ENCODE peak calls at places on chromosomes 13 and 19, in seven cellular contexts. J is RCC 7860; Y is iPS DF 19.7; X is stimulated activated CD4-positive, alpha-beta T cell treated with anti-CD3 and anti-CD28 coated beads, Interleukin-1b, Interleukin-23, amount 100 ng/mL, for 1 hour; G is tibial nerve; N is globus pallidus; H is GM23338. W is an unnamed sample.

GRCh38 chr13:111291908-111292307 is 28.5 kb upstream of the TEX29 start:
- DNase-seq in J (no peak), Y (no peak), X (no peak), G (no peak), N (no peak), H (no peak), W (no peak)

GRCh38 chr13:23654111-23655110 is 84.2 kb downstream of the TNFRSF19 start:
- DNase-seq in J (no peak), Y (no peak), X (no peak), G (no peak), N (no peak), H (no peak), W (no peak)

GRCh38 chr13:91546865-91547264 is 148.4 kb downstream of the GPC5 start:
- DNase-seq in J (no peak), Y (no peak), X (no peak), G (no peak), N (no peak), H (no peak), W (no peak)

GRCh38 chr13:74290324-74290773 is 156.1 kb upstream of the KLF12 start:
- DNase-seq in J (peak), Y (peak), X (no peak), G (no peak), N (peak), H (peak), W (peak)

GRCh38 chr13:21738636-21739035 is 67.8 kb downstream of the FGF9 start:
- DNase-seq in J (no peak), Y (no peak), X (no peak), G (no peak), N (no peak), H (no peak), W (no peak)

GRCh38 chr13:58933475-58933874 is 1230.3 kb downstream of the DIAPH3 start:
- DNase-seq in J (no peak), Y (no peak), X (no peak), G (no peak), N (no peak), H (peak), W (no peak)

GRCh38 chr19:27745978-27746542 is 1466.9 kb downstream of the UQCRFS1 start:
- DNase-seq in J (no peak), Y (no peak), X (no peak), G (no peak), N (no peak), H (no peak), W (no peak)

GRCh38 chr19:45076029-45076850 is at the start of gene ZNF296:
- DNase-seq in J (peak), Y (no peak), X (no peak), G (peak), N (no peak), H (peak), W (no peak)

GRCh38 chr13:75467009-75467728 is 14.8 kb downstream of the TBC1D4 start:
- DNase-seq in J (no peak), Y (no peak), X (no peak), G (no peak), N (no peak), H (no peak), W (no peak)

GRCh38 chr13:53198017-53198416 is 169.4 kb downstream of the OLFM4 start:
- DNase-seq in J (no peak), Y (no peak), X (no peak), G (no peak), N (no peak), H (peak), W (no peak)

GRCh38 chr19:3057275-3057714 is 5.0 kb downstream of the TLE5 start:
- DNase-seq in J (no peak), Y (no peak), X (no peak), G (peak), N (peak), H (no peak), W (peak)

GRCh38 chr19:42595550-42596172 is 937 bp upstream of the CEACAM8 start:
- DNase-seq in J (no peak), Y (no peak), X (no peak), G (no peak), N (no peak), H (no peak), W (no peak)

GRCh38 chr19:10120538-10121198 is 969 bp upstream of the EIF3G start:
- DNase-seq in J (peak), Y (no peak), X (no peak), G (no peak), N (no peak), H (no peak), W (no peak)

GRCh38 chr13:24649685-24650038 is 30.5 kb upstream of the ATP12A start:
- DNase-seq in J (no peak), Y (no peak), X (no peak), G (no peak), N (no peak), H (no peak), W (no peak)

GRCh38 chr13:48775804-48776203 is 122.1 kb downstream of the CYSLTR2 start:
- DNase-seq in J (peak), Y (no peak), X (no peak), G (no peak), N (no peak), H (no peak), W (no peak)

GRCh38 chr19:19223060-19223459 is 11.3 kb downstream of the NCAN start:
- DNase-seq in J (no peak), Y (no peak), X (no peak), G (no peak), N (no peak), H (no peak), W (no peak)

GRCh38 chr13:111904166-111904565 is 162.8 kb upstream of the SOX1 start:
- DNase-seq in J (no peak), Y (no peak), X (no peak), G (no peak), N (no peak), H (no peak), W (no peak)

GRCh38 chr19:44624840-44625354 is 11.5 kb downstream of the IGSF23 start:
- DNase-seq in J (peak), Y (no peak), X (no peak), G (no peak), N (no peak), H (no peak), W (no peak)

GRCh38 chr19:35006342-35006998 is 6.3 kb downstream of the GRAMD1A start:
- DNase-seq in J (peak), Y (no peak), X (no peak), G (no peak), N (no peak), H (no peak), W (no peak)

GRCh38 chr19:1725100-1726064 is 27.9 kb upstream of the ONECUT3 start:
- DNase-seq in J (no peak), Y (no peak), X (no peak), G (peak), N (peak), H (peak), W (no peak)

GRCh38 chr19:40799558-40800338 is 757 bp downstream of the EGLN2 start:
- DNase-seq in J (no peak), Y (no peak), X (no peak), G (no peak), N (no peak), H (peak), W (no peak)

GRCh38 chr13:43019811-43020210 is 3.6 kb upstream of the DNAJC15 start:
- DNase-seq in J (no peak), Y (no peak), X (no peak), G (no peak), N (no peak), H (no peak), W (no peak)

GRCh38 chr19:5182811-5183210 is 157.8 kb downstream of the PTPRS start:
- DNase-seq in J (no peak), Y (no peak), X (no peak), G (no peak), N (no peak), H (no peak), W (no peak)

GRCh38 chr13:57409121-57409520 is 222.4 kb upstream of the PCDH17 start:
- DNase-seq in J (no peak), Y (no peak), X (no peak), G (no peak), N (peak), H (peak), W (no peak)